ENCODE peak calls at places on chromosomes 7 and 10, in four cellular contexts. N, F, S and U are unnamed samples. For H3K4me1, the result is how much of the 10 kb centered on the place peaks cover.

GRCh38 chr7:128946936-128947830 is 9.5 kb downstream of the IRF5 start:
- DNase-seq in F (no peak), S (no peak), N (no peak), U (no peak)

GRCh38 chr7:32681174-32681518 is 185.9 kb downstream of the AVL9 start:
- DNase-seq in S (no peak), F (no peak), N (no peak), U (no peak)

GRCh38 chr10:17669185-17669872 is 25.4 kb downstream of the STAM start:
- DNase-seq in F (no peak), N (no peak), S (no peak), U (no peak)

GRCh38 chr10:71486465-71487114 is 89.9 kb downstream of the CDH23 start:
- DNase-seq in S (no peak), N (peak), F (no peak), U (no peak)

GRCh38 chr7:152522551-152522950 is 86.7 kb upstream of the KMT2C start:
- DNase-seq in S (peak), F (no peak), N (no peak), U (no peak)

GRCh38 chr10:62422068-62422590 is 48.0 kb downstream of the ZNF365 start:
- DNase-seq in S (no peak), F (no peak), N (no peak), U (no peak)

GRCh38 chr7:129343099-129343700 is 91.0 kb upstream of the STRIP2 start:
- DNase-seq in N (no peak), S (peak), F (no peak), U (no peak)

GRCh38 chr10:80655898-80656297 is 118.2 kb downstream of the SH2D4B start:
- DNase-seq in F (no peak), N (no peak), S (no peak), U (no peak)

GRCh38 chr7:55174456-55174855 is 155.6 kb downstream of the EGFR start:
- DNase-seq in F (no peak), S (no peak), N (no peak), U (no peak)

GRCh38 chr7:1361756-1362125 is 97.5 kb downstream of the MICALL2 start:
- DNase-seq in S (no peak), N (no peak), F (no peak), U (no peak)

GRCh38 chr7:36905836-36906235 is 181.5 kb upstream of the AOAH start:
- DNase-seq in S (no peak), N (no peak), F (no peak), U (no peak)

GRCh38 chr10:123427386-123427785 is 238.8 kb upstream of the GPR26 start:
- DNase-seq in F (no peak), S (no peak), N (no peak), U (no peak)

GRCh38 chr10:16944081-16944922 is 127.1 kb upstream of the RSU1 start:
- DNase-seq in S (peak), N (no peak), F (no peak), U (no peak)

GRCh38 chr7:90951986-90952648 is 312.1 kb upstream of the FZD1 start:
- DNase-seq in N (no peak), F (no peak), S (no peak), U (no peak)

GRCh38 chr7:79964463-79964862 is 170.2 kb upstream of the GNAI1 start:
- DNase-seq in N (no peak), S (no peak), F (no peak), U (no peak)

GRCh38 chr7:33722383-33723096 is 182.8 kb upstream of the BMPER start:
- DNase-seq in F (no peak), N (no peak), S (no peak), U (peak)

GRCh38 chr7:36287371-36288241 is 102.1 kb upstream of the ANLN start:
- DNase-seq in N (no peak), S (no peak), F (no peak), U (no peak)

GRCh38 chr10:92011560-92012214 is 88.1 kb downstream of the BTAF1 start:
- DNase-seq in F (no peak), S (no peak), N (no peak), U (no peak)

GRCh38 chr7:148457310-148457921 is 133.2 kb upstream of the C7orf33 start:
- DNase-seq in N (peak), S (no peak), F (no peak), U (no peak)

GRCh38 chr7:148456351-148456750 is 134.2 kb upstream of the C7orf33 start:
- DNase-seq in F (no peak), N (peak), S (no peak), U (no peak)

GRCh38 chr7:148461780-148462179 is 128.8 kb upstream of the C7orf33 start:
- DNase-seq in F (no peak), S (no peak), N (no peak), U (no peak)

GRCh38 chr7:148463210-148463609 is 127.4 kb upstream of the C7orf33 start:
- DNase-seq in N (no peak), F (no peak), S (no peak), U (no peak)

GRCh38 chr7:148458263-148458662 is 132.3 kb upstream of the C7orf33 start:
- DNase-seq in S (no peak), N (no peak), F (no peak), U (no peak)
- H3K4me1 ChIP-seq in S (under half), N (under half), F (under half), U (under half)

GRCh38 chr7:49001610-49002033 is 77.3 kb downstream of the CDC14C start:
- DNase-seq in S (no peak), F (peak), N (no peak), U (no peak)
- TF ChIP-seq CTCF in S (peak), F (peak), N (no peak), U (no peak)

DNA sequence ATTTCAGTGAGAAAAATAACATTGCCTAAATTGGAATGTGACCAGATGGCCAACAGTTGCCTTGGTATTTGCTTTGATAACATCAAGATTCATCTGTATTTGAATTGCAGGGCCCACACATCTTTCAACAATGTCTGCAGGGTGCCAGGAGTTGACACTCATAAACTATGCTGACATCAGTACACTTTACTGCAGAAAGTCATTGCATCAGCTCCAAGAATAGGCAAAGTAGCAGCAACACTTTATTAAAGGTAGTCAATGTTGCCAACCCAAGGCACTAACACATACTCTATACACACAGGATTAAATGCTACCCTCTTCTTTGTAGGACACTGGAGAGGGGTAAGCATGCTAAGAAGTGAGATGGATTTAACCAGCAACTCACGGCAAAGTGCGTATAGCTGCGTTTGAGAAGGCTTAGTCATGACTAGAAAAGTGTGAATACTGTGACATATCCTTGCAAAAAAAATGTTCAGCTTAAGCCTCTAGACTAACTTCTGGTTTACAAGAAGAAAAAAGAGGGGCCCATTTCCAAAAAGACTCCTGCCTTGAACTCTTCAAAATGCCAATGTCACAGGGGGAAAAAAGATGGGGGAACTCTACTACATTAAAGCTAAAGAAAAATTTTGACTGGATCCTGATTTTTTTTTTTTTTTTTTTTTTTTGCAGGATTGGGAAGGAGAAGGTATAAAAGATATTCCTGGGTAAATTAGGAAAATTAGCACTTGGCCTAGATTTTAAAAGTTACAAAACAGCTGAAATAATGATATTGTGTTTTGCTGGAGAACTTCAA is 2.2 kb downstream of the BBIP1 start:
- DNase-seq in F (no peak), S (no peak), N (no peak), U (no peak)
- H3K4me3 ChIP-seq in F (no peak), S (no peak), N (no peak), U (no peak)

DNA sequence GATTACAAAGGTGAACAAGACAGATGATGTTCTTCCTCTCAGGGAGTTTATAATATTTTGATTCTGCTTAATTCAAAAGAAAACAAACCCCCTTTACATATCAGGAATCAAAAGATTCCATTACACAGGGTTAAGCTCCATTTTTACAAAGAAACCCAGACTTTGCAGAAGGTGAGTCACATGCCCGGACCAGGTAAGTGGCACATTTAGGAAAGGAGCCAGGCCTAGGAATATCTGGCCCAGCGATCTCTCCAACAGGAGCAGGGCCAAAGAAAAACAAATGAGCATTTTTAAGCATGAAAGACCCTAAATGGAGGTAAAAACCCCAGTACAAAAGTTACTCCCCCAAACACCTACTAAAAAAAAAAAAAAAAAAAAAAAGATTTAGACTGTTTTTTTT is 1.1 kb downstream of the STN1 start:
- DNase-seq in F (peak), N (no peak), S (no peak), U (no peak)
- H3K4me1 ChIP-seq in F (under half), N (under half), S (under half), U (under half)

DNA sequence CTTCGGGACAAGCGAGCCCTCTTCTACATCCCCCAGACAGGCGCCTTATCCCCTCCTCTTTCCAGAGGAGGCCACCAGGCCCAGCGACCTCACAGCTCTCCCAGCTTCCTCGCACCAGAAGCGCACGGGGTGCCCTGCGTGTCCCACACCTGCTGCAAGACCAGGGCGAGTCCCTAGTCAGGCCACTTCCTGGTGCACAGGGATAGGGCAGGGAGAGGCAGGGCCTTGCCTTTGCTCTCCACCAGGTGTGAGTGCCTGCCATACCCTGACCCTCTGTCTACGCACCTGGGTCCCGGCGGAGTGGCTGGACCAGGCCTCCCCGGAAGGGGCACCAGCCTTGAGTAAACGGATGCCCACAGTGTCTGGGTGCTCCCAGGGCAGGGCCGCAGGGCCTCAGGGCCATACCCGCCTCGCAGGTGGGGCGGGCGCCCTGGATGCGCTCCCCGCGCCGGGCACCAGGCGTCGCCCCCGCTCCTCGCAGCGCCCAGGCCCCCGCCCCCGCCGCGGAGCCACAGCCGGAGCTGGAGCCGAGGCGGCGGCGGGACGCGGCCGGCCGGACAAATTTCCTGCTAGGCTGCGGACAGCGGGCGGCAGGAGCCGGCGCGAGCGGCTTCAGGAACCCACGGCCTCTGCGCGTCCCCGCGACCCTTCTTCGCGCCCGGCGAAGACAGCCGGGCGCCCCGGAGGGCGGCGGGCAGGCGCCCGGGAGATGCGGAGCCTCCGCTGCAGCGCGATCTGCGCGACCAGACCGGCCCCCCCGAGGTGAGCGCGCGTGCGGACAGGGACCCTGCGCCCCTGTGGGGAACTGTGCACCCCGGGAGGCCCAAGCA is at the start of gene PTPRE:
- DNase-seq in S (peak), F (peak), N (peak), U (no peak)
- TF ChIP-seq CTCF in S (peak), F (peak), N (peak), U (peak)

DNA sequence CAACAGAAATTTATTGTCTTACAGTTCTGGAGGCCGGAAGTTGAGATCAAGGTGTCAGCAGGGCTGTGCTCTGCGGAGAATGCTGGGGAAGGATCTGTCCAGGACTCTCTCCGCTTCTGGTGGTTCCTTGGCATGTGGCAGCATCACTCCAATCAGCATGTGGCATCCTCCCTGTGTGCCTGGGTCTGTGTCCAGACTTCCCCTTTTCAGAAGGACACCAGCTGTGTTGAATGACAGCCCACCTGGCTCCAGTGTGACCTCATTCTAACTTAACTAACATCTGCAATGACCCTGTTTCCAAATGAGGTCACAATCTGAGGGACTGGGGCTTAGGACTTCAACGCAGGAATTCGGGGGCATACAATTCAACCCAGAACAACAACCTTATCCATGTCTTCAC is 141.9 kb downstream of the BMS1 start:
- DNase-seq in F (no peak), N (no peak), S (no peak), U (no peak)
- H3K4me3 ChIP-seq in F (no peak), N (no peak), S (no peak), U (no peak)